ENCODE peak calls at places on chromosomes 12 and 14, in nine cellular contexts. One of them, this sample, is unnamed.

GRCh38 chr14:70018713-70019201 is 139.5 kb downstream of the SMOC1 start:
- DNase-seq in stomach: peak; percentile 75
- DNase-seq in tibial nerve: no peak
- DNase-seq in uterus: peak; percentile 41
- DNase-seq in esophagus squamous epithelium: no peak
- DNase-seq in endothelial cell: no peak
- DNase-seq in cardiac muscle cell: no peak
- DNase-seq in hepatocyte: no peak
- DNase-seq in choroid plexus epithelial cell: peak; percentile 90
- DNase-seq in this sample: no peak

GRCh38 chr12:109961612-109962011 is 34.6 kb downstream of the GIT2 start:
- DNase-seq in esophagus squamous epithelium: no peak
- DNase-seq in endothelial cell: no peak
- DNase-seq in choroid plexus epithelial cell: no peak
- DNase-seq in hepatocyte: no peak
- DNase-seq in cardiac muscle cell: no peak
- DNase-seq in stomach: no peak
- DNase-seq in tibial nerve: no peak
- DNase-seq in uterus: no peak
- DNase-seq in this sample: no peak

GRCh38 chr12:132181570-132182200 is 37.4 kb downstream of the NOC4L start:
- DNase-seq in stomach: no peak
- DNase-seq in tibial nerve: no peak
- DNase-seq in cardiac muscle cell: no peak
- DNase-seq in hepatocyte: no peak
- DNase-seq in endothelial cell: no peak
- DNase-seq in uterus: no peak
- DNase-seq in esophagus squamous epithelium: no peak
- DNase-seq in choroid plexus epithelial cell: no peak
- DNase-seq in this sample: no peak

GRCh38 chr12:89951694-89952060 is 243.0 kb upstream of the ATP2B1 start:
- DNase-seq in endothelial cell: no peak
- DNase-seq in choroid plexus epithelial cell: no peak
- DNase-seq in cardiac muscle cell: no peak
- DNase-seq in stomach: no peak
- DNase-seq in uterus: no peak
- DNase-seq in esophagus squamous epithelium: no peak
- DNase-seq in tibial nerve: no peak
- DNase-seq in hepatocyte: no peak
- DNase-seq in this sample: no peak

GRCh38 chr12:117552971-117553370 is 191.5 kb upstream of the NOS1 start:
- DNase-seq in esophagus squamous epithelium: no peak
- DNase-seq in uterus: no peak
- DNase-seq in stomach: peak; percentile 43
- DNase-seq in choroid plexus epithelial cell: peak; percentile 1
- DNase-seq in tibial nerve: no peak
- DNase-seq in endothelial cell: no peak
- DNase-seq in hepatocyte: no peak
- DNase-seq in cardiac muscle cell: no peak
- DNase-seq in this sample: no peak

GRCh38 chr12:116745554-116745953 is 7.4 kb downstream of the RNFT2 start:
- DNase-seq in esophagus squamous epithelium: no peak
- DNase-seq in cardiac muscle cell: no peak
- DNase-seq in stomach: no peak
- DNase-seq in endothelial cell: no peak
- DNase-seq in uterus: no peak
- DNase-seq in tibial nerve: no peak
- DNase-seq in choroid plexus epithelial cell: no peak
- DNase-seq in hepatocyte: no peak
- DNase-seq in this sample: no peak

GRCh38 chr14:68268719-68269118 is 449.1 kb downstream of the RAD51B start:
- DNase-seq in cardiac muscle cell: no peak
- DNase-seq in hepatocyte: no peak
- DNase-seq in tibial nerve: no peak
- DNase-seq in esophagus squamous epithelium: no peak
- DNase-seq in uterus: no peak
- DNase-seq in endothelial cell: no peak
- DNase-seq in stomach: no peak
- DNase-seq in choroid plexus epithelial cell: peak; percentile 32
- DNase-seq in this sample: no peak

GRCh38 chr12:99767809-99768208 is 120.3 kb downstream of the GARIN6 start:
- DNase-seq in tibial nerve: no peak
- DNase-seq in cardiac muscle cell: peak; percentile 16
- DNase-seq in uterus: no peak
- DNase-seq in stomach: no peak
- DNase-seq in hepatocyte: peak; percentile 8
- DNase-seq in choroid plexus epithelial cell: peak; percentile 40
- DNase-seq in endothelial cell: no peak
- DNase-seq in esophagus squamous epithelium: no peak
- DNase-seq in this sample: no peak

GRCh38 chr12:124696689-124697476 is 129.5 kb upstream of the NCOR2 start:
- DNase-seq in stomach: peak; percentile 50
- DNase-seq in hepatocyte: no peak
- DNase-seq in tibial nerve: no peak
- DNase-seq in uterus: no peak
- DNase-seq in choroid plexus epithelial cell: no peak
- DNase-seq in esophagus squamous epithelium: no peak
- DNase-seq in cardiac muscle cell: no peak
- DNase-seq in endothelial cell: no peak
- DNase-seq in this sample: no peak

GRCh38 chr14:24051162-24051788 is 534 bp upstream of the CARMIL3 start:
- DNase-seq in esophagus squamous epithelium: no peak
- DNase-seq in stomach: peak; percentile 28
- DNase-seq in endothelial cell: no peak
- DNase-seq in hepatocyte: no peak
- DNase-seq in tibial nerve: no peak
- DNase-seq in cardiac muscle cell: peak; percentile 7
- DNase-seq in choroid plexus epithelial cell: no peak
- DNase-seq in uterus: no peak
- DNase-seq in this sample: no peak

GRCh38 chr14:75418779-75419768 is 8.7 kb upstream of the JDP2 start:
- DNase-seq in uterus: no peak
- DNase-seq in choroid plexus epithelial cell: peak; percentile 65
- DNase-seq in stomach: peak; percentile 63
- DNase-seq in cardiac muscle cell: peak; percentile 71
- DNase-seq in hepatocyte: peak; percentile 68
- DNase-seq in endothelial cell: peak; percentile 37
- DNase-seq in esophagus squamous epithelium: no peak
- DNase-seq in tibial nerve: no peak
- DNase-seq in this sample: no peak

GRCh38 chr12:19185262-19185929 is 55.9 kb downstream of the PLEKHA5 start:
- DNase-seq in hepatocyte: no peak
- DNase-seq in uterus: no peak
- DNase-seq in stomach: no peak
- DNase-seq in choroid plexus epithelial cell: no peak
- DNase-seq in cardiac muscle cell: no peak
- DNase-seq in endothelial cell: no peak
- DNase-seq in tibial nerve: no peak
- DNase-seq in esophagus squamous epithelium: no peak
- DNase-seq in this sample: no peak

GRCh38 chr12:19181666-19182426 is 52.3 kb downstream of the PLEKHA5 start:
- DNase-seq in choroid plexus epithelial cell: peak; percentile 50
- DNase-seq in stomach: no peak
- DNase-seq in tibial nerve: no peak
- DNase-seq in hepatocyte: no peak
- DNase-seq in esophagus squamous epithelium: no peak
- DNase-seq in uterus: no peak
- DNase-seq in cardiac muscle cell: no peak
- DNase-seq in endothelial cell: no peak
- DNase-seq in this sample: no peak

GRCh38 chr12:19186722-19187661 is 57.5 kb downstream of the PLEKHA5 start:
- DNase-seq in tibial nerve: peak; percentile 32
- DNase-seq in endothelial cell: no peak
- DNase-seq in hepatocyte: peak; percentile 69
- DNase-seq in stomach: no peak
- DNase-seq in choroid plexus epithelial cell: peak; percentile 84
- DNase-seq in uterus: no peak
- DNase-seq in esophagus squamous epithelium: no peak
- DNase-seq in cardiac muscle cell: peak; percentile 66
- DNase-seq in this sample: no peak

GRCh38 chr12:19179986-19180385 is 50.5 kb downstream of the PLEKHA5 start:
- DNase-seq in endothelial cell: no peak
- DNase-seq in esophagus squamous epithelium: no peak
- DNase-seq in hepatocyte: no peak
- DNase-seq in cardiac muscle cell: no peak
- DNase-seq in tibial nerve: no peak
- DNase-seq in choroid plexus epithelial cell: no peak
- DNase-seq in stomach: no peak
- DNase-seq in uterus: no peak
- DNase-seq in this sample: no peak

GRCh38 chr12:19183121-19183838 is 53.7 kb downstream of the PLEKHA5 start:
- DNase-seq in choroid plexus epithelial cell: peak; percentile 77
- DNase-seq in esophagus squamous epithelium: no peak
- DNase-seq in tibial nerve: no peak
- DNase-seq in cardiac muscle cell: peak; percentile 44
- DNase-seq in stomach: no peak
- DNase-seq in uterus: no peak
- DNase-seq in hepatocyte: peak; percentile 16
- DNase-seq in endothelial cell: no peak
- DNase-seq in this sample: no peak
- TF ChIP-seq CTCF in choroid plexus epithelial cell: peak; percentile 66
- TF ChIP-seq CTCF in esophagus squamous epithelium: peak; percentile 23
- TF ChIP-seq CTCF in tibial nerve: no peak
- TF ChIP-seq CTCF in cardiac muscle cell: peak; percentile 39
- TF ChIP-seq CTCF in stomach: no peak
- TF ChIP-seq CTCF in uterus: no peak
- TF ChIP-seq CTCF in hepatocyte: peak; percentile 28
- TF ChIP-seq CTCF in endothelial cell: no peak
- TF ChIP-seq CTCF in this sample: peak; percentile 36

GRCh38 chr12:52171950-52172512 is 19.8 kb downstream of the KRT80 start:
- DNase-seq in uterus: no peak
- DNase-seq in stomach: peak; percentile 61
- DNase-seq in endothelial cell: peak; percentile 53
- DNase-seq in cardiac muscle cell: no peak
- DNase-seq in choroid plexus epithelial cell: no peak
- DNase-seq in tibial nerve: no peak
- DNase-seq in esophagus squamous epithelium: no peak
- DNase-seq in hepatocyte: no peak
- DNase-seq in this sample: peak; percentile 46
- TF ChIP-seq CTCF in uterus: no peak
- TF ChIP-seq CTCF in stomach: peak; percentile 12
- TF ChIP-seq CTCF in endothelial cell: peak; percentile 30
- TF ChIP-seq CTCF in cardiac muscle cell: peak; percentile 41
- TF ChIP-seq CTCF in choroid plexus epithelial cell: peak; percentile 61
- TF ChIP-seq CTCF in tibial nerve: no peak
- TF ChIP-seq CTCF in esophagus squamous epithelium: peak; percentile 55
- TF ChIP-seq CTCF in hepatocyte: peak; percentile 15
- TF ChIP-seq CTCF in this sample: peak; percentile 50

GRCh38 chr12:120254809-120255208 is 10.7 kb downstream of the PXN start:
- DNase-seq in uterus: no peak
- DNase-seq in endothelial cell: no peak
- DNase-seq in tibial nerve: no peak
- DNase-seq in cardiac muscle cell: no peak
- DNase-seq in stomach: no peak
- DNase-seq in choroid plexus epithelial cell: no peak
- DNase-seq in esophagus squamous epithelium: no peak
- DNase-seq in hepatocyte: no peak
- DNase-seq in this sample: no peak
- TF ChIP-seq CTCF in uterus: no peak
- TF ChIP-seq CTCF in endothelial cell: peak; percentile 8
- TF ChIP-seq CTCF in tibial nerve: no peak
- TF ChIP-seq CTCF in cardiac muscle cell: no peak
- TF ChIP-seq CTCF in stomach: no peak
- TF ChIP-seq CTCF in choroid plexus epithelial cell: peak; percentile 16
- TF ChIP-seq CTCF in esophagus squamous epithelium: peak; percentile 23
- TF ChIP-seq CTCF in hepatocyte: no peak
- TF ChIP-seq CTCF in this sample: no peak

GRCh38 chr12:52305921-52306705 is 14.8 kb upstream of the KRT81 start:
- DNase-seq in cardiac muscle cell: no peak
- DNase-seq in tibial nerve: no peak
- DNase-seq in uterus: no peak
- DNase-seq in endothelial cell: peak; percentile 18
- DNase-seq in choroid plexus epithelial cell: no peak
- DNase-seq in esophagus squamous epithelium: no peak
- DNase-seq in hepatocyte: no peak
- DNase-seq in stomach: no peak
- DNase-seq in this sample: no peak
- TF ChIP-seq CTCF in cardiac muscle cell: peak; percentile 50
- TF ChIP-seq CTCF in tibial nerve: no peak
- TF ChIP-seq CTCF in uterus: no peak
- TF ChIP-seq CTCF in endothelial cell: peak; percentile 16
- TF ChIP-seq CTCF in choroid plexus epithelial cell: peak; percentile 47
- TF ChIP-seq CTCF in esophagus squamous epithelium: peak; percentile 51
- TF ChIP-seq CTCF in hepatocyte: peak; percentile 27
- TF ChIP-seq CTCF in stomach: no peak
- TF ChIP-seq CTCF in this sample: peak; percentile 50

DNA sequence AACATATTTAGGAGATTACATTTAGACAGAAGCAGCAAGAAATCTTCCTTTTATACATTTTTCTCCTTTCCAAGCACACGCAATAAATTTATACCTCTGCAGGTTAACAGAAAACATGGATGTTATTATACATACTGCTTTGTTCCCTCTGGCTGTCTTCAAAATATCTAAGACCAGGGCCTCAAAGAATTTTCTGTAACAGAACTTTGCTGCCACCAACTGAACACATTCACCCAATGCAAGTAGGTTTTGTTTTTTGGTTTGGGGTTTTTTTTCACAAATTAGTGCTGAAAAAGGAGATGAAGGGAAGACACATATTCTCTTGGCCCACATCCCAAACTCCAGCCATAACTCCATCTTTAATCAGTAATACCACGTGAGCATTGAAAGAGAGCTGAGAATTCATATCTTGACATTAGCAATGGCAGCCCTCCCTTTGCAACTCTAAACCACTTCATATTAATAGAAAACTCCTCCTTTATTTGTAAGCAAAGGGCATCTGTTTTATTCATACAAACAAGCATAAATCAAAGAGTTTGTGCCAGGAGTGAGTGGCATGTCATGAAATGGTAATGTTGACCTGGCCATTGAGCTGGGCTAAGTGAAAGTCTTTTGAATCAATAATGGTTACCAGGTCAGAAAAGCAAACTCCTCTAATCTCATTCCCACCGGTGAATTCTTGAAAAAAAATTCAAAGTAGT is 150.8 kb upstream of the FSCB start:
- DNase-seq in hepatocyte: peak; percentile 60
- DNase-seq in stomach: no peak
- DNase-seq in endothelial cell: peak; percentile 12
- DNase-seq in choroid plexus epithelial cell: peak; percentile 1
- DNase-seq in tibial nerve: no peak
- DNase-seq in esophagus squamous epithelium: no peak
- DNase-seq in cardiac muscle cell: peak; percentile 54
- DNase-seq in uterus: no peak
- DNase-seq in this sample: no peak
- TF ChIP-seq CTCF in hepatocyte: peak; percentile 84
- TF ChIP-seq CTCF in stomach: no peak
- TF ChIP-seq CTCF in endothelial cell: no peak
- TF ChIP-seq CTCF in choroid plexus epithelial cell: no peak
- TF ChIP-seq CTCF in tibial nerve: peak; percentile 50
- TF ChIP-seq CTCF in esophagus squamous epithelium: no peak
- TF ChIP-seq CTCF in cardiac muscle cell: peak; percentile 60
- TF ChIP-seq CTCF in uterus: no peak
- TF ChIP-seq CTCF in this sample: peak; percentile 61

DNA sequence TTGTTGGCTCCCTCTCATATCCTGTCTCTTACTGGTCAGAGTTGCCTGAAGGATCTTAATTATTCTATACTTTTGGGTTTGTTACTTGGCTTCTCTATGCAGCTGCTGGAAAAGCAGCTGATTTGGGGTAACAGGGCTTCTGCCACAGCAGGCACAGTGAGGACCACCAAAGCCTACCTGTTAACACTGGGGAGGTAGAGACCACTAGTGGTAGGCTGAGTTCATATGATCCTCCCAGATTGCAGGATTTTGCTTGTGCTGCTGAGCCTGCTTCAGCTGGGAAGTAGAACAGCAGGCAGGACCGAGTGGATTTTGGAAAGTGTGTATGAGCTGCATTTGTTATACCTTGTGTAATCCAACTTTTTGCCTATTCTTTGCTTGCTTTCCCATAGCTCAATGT is 34.1 kb downstream of the RCOR1 start:
- DNase-seq in uterus: no peak
- DNase-seq in tibial nerve: no peak
- DNase-seq in endothelial cell: no peak
- DNase-seq in esophagus squamous epithelium: no peak
- DNase-seq in hepatocyte: no peak
- DNase-seq in choroid plexus epithelial cell: no peak
- DNase-seq in cardiac muscle cell: no peak
- DNase-seq in stomach: no peak
- DNase-seq in this sample: no peak
- TF ChIP-seq CTCF in uterus: no peak
- TF ChIP-seq CTCF in tibial nerve: no peak
- TF ChIP-seq CTCF in endothelial cell: no peak
- TF ChIP-seq CTCF in esophagus squamous epithelium: no peak
- TF ChIP-seq CTCF in hepatocyte: no peak
- TF ChIP-seq CTCF in choroid plexus epithelial cell: no peak
- TF ChIP-seq CTCF in cardiac muscle cell: no peak
- TF ChIP-seq CTCF in stomach: no peak
- TF ChIP-seq CTCF in this sample: no peak